ENCODE peak calls at places on chromosomes 7 and 10, in six cellular contexts. G, Z, K, C, U and M are unnamed samples. For H3K4me1, the result is how much of the 10 kb centered on the place peaks cover.

GRCh38 chr7:19362099-19362498 is 216.9 kb upstream of the FERD3L start:
- DNase-seq in K (peak), G (no peak), U (no peak), Z (no peak), C (no peak), M (no peak)

GRCh38 chr7:12031638-12032037 is 179.5 kb upstream of the TMEM106B start:
- DNase-seq in Z (no peak), K (peak), G (peak), C (no peak), U (no peak), M (no peak)

GRCh38 chr7:156722427-156722826 is 81.9 kb downstream of the RNF32 start:
- DNase-seq in Z (no peak), C (no peak), G (no peak), U (no peak), K (peak), M (no peak)

GRCh38 chr7:137243741-137244140 is 99.8 kb downstream of the PTN start:
- DNase-seq in K (no peak), G (no peak), C (no peak), Z (no peak), U (no peak), M (no peak)

GRCh38 chr10:62545667-62546066 is 171.5 kb downstream of the ZNF365 start:
- DNase-seq in K (peak), Z (no peak), G (no peak), U (no peak), C (no peak), M (no peak)

GRCh38 chr7:126227643-126228042 is 1025.1 kb downstream of the GRM8 start:
- DNase-seq in C (no peak), G (no peak), K (no peak), U (no peak), Z (no peak), M (no peak)

GRCh38 chr7:115533785-115534184 is 496.8 kb downstream of the TFEC start:
- DNase-seq in G (no peak), C (no peak), U (no peak), Z (no peak), K (peak), M (no peak)

GRCh38 chr7:75915416-75916156 is 631 bp downstream of the POR start:
- DNase-seq in Z (no peak), K (peak), G (no peak), U (no peak), C (peak), M (peak)

GRCh38 chr10:25063644-25064043 is 47.2 kb downstream of the THNSL1 start:
- DNase-seq in Z (no peak), K (no peak), C (no peak), G (no peak), U (no peak), M (no peak)

GRCh38 chr10:100890696-100891271 is 22.0 kb upstream of the SLF2 start:
- DNase-seq in Z (peak), C (no peak), K (peak), G (peak), U (no peak), M (no peak)

GRCh38 chr7:132739271-132739955 is 163.1 kb upstream of the PLXNA4 start:
- DNase-seq in G (no peak), Z (peak), C (no peak), U (no peak), K (peak), M (no peak)

GRCh38 chr7:39069046-39069445 is 91.3 kb downstream of the POU6F2 start:
- DNase-seq in U (no peak), C (peak), Z (no peak), G (no peak), K (no peak), M (no peak)

GRCh38 chr7:122068999-122069398 is 75.0 kb downstream of the AASS start:
- DNase-seq in C (no peak), G (no peak), U (no peak), K (no peak), Z (no peak), M (no peak)

GRCh38 chr10:104368406-104368805 is 14.8 kb downstream of the CFAP58 start:
- DNase-seq in U (no peak), K (no peak), Z (no peak), G (no peak), C (peak), M (no peak)

GRCh38 chr10:97222346-97222961 is 36.7 kb upstream of the SLIT1 start:
- DNase-seq in K (no peak), U (no peak), C (peak), Z (no peak), G (no peak), M (no peak)

GRCh38 chr7:137908106-137908505 is 61.3 kb upstream of the DGKI start:
- DNase-seq in K (no peak), U (no peak), C (no peak), G (no peak), Z (no peak), M (no peak)

GRCh38 chr10:5047912-5048628 is 44.4 kb upstream of the AKR1C2 start:
- DNase-seq in G (no peak), C (no peak), K (peak), Z (peak), U (no peak), M (no peak)

GRCh38 chr7:977326-978048 is 2.1 kb upstream of the COX19 start:
- DNase-seq in K (peak), U (no peak), C (peak), G (no peak), Z (peak), M (no peak)

GRCh38 chr10:122149138-122149606 is 121.9 kb upstream of the BTBD16 start:
- DNase-seq in C (no peak), G (no peak), K (peak), Z (no peak), U (no peak), M (peak)

GRCh38 chr7:33258561-33258960 is 129.2 kb downstream of the BBS9 start:
- DNase-seq in G (no peak), Z (no peak), K (peak), U (no peak), C (no peak), M (no peak)

GRCh38 chr7:133504825-133505224 is 251.9 kb downstream of the EXOC4 start:
- DNase-seq in Z (no peak), U (no peak), G (no peak), C (no peak), K (peak), M (no peak)

GRCh38 chr7:37986780-37987380 is 66.4 kb downstream of the EPDR1 start:
- DNase-seq in C (peak), Z (no peak), K (no peak), U (no peak), G (no peak), M (no peak)

GRCh38 chr7:3427957-3428356 is 126.9 kb downstream of the SDK1 start:
- DNase-seq in G (no peak), K (no peak), C (no peak), Z (no peak), U (no peak), M (no peak)

GRCh38 chr7:19448091-19448490 is 260.7 kb downstream of the POLR1F start:
- DNase-seq in U (no peak), C (no peak), Z (no peak), G (no peak), K (no peak), M (no peak)

GRCh38 chr7:8931906-8932646 is 498.7 kb downstream of the NXPH1 start:
- DNase-seq in G (no peak), C (no peak), U (no peak), Z (no peak), K (no peak), M (no peak)

GRCh38 chr7:97024209-97025129 is at the start of gene DLX5:
- DNase-seq in G (no peak), C (peak), K (peak), U (no peak), Z (no peak), M (no peak)

GRCh38 chr10:103367379-103367781 is 396 bp upstream of the TAF5 start:
- DNase-seq in K (no peak), G (no peak), U (no peak), Z (peak), C (no peak), M (no peak)

GRCh38 chr10:77248104-77248503 is 389.5 kb downstream of the KCNMA1 start:
- DNase-seq in C (peak), K (no peak), Z (no peak), G (no peak), U (no peak), M (no peak)

GRCh38 chr10:12513003-12513365 is 163.6 kb downstream of the CAMK1D start:
- DNase-seq in K (no peak), U (no peak), Z (no peak), G (no peak), C (no peak), M (no peak)

GRCh38 chr10:46525177-46525823 is 31.2 kb downstream of the GPRIN2 start:
- DNase-seq in Z (peak), K (peak), U (no peak), G (peak), C (no peak), M (no peak)

GRCh38 chr10:46559231-46559671 is 2.8 kb upstream of the GPRIN2 start:
- DNase-seq in G (no peak), K (no peak), C (no peak), U (no peak), Z (no peak), M (no peak)

GRCh38 chr10:126022841-126023240 is 126.5 kb downstream of the FANK1 start:
- DNase-seq in Z (no peak), C (no peak), G (no peak), K (no peak), U (no peak), M (no peak)

GRCh38 chr7:2231992-2232765 is 566 bp downstream of the MAD1L1 start:
- DNase-seq in C (peak), G (no peak), K (no peak), Z (no peak), U (no peak), M (no peak)

GRCh38 chr10:13483073-13483472 is 45.7 kb downstream of the BEND7 start:
- DNase-seq in G (no peak), K (no peak), U (no peak), C (no peak), Z (no peak), M (no peak)

GRCh38 chr7:1920266-1920681 is 250.2 kb downstream of the ELFN1 start:
- DNase-seq in Z (no peak), G (no peak), U (no peak), C (no peak), K (no peak), M (no peak)

GRCh38 chr10:3813986-3814831 is 29.2 kb upstream of the KLF6 start:
- DNase-seq in Z (no peak), C (no peak), K (peak), U (no peak), G (no peak), M (no peak)

GRCh38 chr7:124432009-124432578 is 333.5 kb downstream of the GPR37 start:
- DNase-seq in U (no peak), C (no peak), Z (no peak), K (no peak), G (no peak), M (no peak)

GRCh38 chr7:150325901-150326300 is 2.6 kb upstream of the ACTR3C start:
- DNase-seq in U (no peak), Z (no peak), G (no peak), K (no peak), C (no peak), M (no peak)

GRCh38 chr7:143016996-143017395 is 9.9 kb downstream of the OR9A2 start:
- DNase-seq in G (no peak), U (no peak), Z (no peak), C (no peak), K (no peak), M (no peak)

GRCh38 chr7:47763063-47763974 is 181.4 kb upstream of the TNS3 start:
- DNase-seq in Z (peak), G (no peak), C (peak), U (no peak), K (peak), M (no peak)

DNA sequence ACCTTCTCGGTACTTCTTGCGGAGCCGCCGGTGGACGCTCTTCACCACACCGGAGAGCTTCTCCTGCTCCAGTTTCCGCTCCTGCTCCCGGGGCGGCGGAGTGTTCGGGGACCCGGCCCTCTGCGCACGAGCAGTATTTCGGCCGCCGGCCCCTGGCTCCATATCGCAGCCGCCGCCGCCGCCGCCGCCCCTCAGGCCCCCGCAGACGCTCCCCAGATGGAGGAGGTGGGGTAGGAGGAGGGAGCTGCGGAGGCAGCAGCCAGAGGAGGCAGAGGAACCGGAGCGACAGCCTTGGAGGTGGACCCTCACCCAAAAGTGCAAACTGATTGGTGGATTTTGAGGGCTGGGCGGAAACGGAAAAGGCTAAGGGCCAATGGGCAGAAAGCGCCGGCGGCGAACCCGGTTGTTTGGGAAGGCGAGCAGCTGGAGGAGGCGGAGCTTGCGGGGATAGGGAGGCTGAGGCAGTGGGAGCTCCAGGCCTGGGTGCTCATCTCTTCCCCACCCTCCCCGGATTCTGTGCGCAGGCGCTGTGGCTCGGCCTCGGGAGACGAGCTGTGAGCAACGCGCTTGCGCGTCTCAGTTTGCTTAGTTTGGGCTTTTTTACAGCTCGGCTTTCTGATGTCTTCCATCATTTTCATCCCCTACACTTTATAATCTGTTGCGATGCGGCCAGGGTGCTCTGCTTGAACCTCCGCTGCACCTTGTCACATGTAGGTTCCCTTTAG is 146.9 kb downstream of the GPR85 start:
- DNase-seq in K (peak), Z (peak), U (peak), C (peak), G (peak), M (peak)
- TF ChIP-seq CTCF in K (no peak), Z (no peak), U (no peak), C (no peak), G (peak), M (no peak)

GRCh38 chr7:64951250-64951848 is 39.5 kb downstream of the ZNF117 start:
- DNase-seq in C (peak), Z (peak), U (no peak), K (peak), G (no peak), M (no peak)

GRCh38 chr7:64946772-64947171 is 43.7 kb downstream of the ZNF273 start:
- DNase-seq in Z (no peak), U (no peak), G (no peak), C (peak), K (peak), M (no peak)

GRCh38 chr7:64945481-64945756 is 42.3 kb downstream of the ZNF273 start:
- DNase-seq in U (no peak), Z (no peak), G (no peak), C (no peak), K (no peak), M (no peak)

GRCh38 chr7:64945776-64946175 is 42.7 kb downstream of the ZNF273 start:
- DNase-seq in G (no peak), K (no peak), C (no peak), Z (no peak), U (no peak), M (no peak)

DNA sequence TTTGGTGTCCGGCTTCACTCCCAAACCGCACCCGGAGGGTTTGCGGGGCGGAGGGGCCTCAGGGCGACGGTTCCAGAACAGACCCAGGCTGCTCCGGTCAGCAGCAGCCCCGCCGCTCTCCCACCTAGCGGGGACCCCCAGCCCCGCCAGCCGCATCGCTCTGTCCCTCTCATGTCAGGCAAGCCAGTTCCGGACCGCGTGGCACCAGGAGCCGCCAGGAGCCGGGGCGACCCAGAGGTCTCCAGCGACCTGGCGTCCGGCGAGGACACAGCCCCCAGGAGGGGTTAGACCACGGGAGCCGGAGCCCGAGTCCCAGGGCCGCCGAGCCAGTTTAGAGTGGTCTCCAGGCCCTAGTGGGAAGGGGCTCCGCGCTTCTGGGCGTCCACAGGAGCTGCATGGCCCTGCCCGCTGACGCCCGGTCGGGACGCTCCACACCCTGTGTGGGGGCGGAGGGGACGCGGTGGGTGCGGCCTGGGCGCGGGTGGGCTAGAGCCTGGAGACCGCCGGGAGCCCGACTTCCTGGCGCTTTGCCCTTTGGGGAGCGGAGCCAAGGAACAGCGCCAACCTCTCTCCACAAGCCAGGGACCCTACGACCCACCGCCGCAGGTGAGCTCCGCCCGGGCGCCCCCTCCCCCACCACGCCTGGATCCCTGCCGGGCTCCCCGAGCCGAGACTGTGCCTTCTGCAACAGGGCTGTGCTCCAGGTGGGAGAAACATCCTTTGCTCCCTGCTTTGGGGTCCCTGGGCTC is 43.4 kb downstream of the ZNF117 start:
- DNase-seq in G (no peak), C (peak), Z (no peak), K (no peak), U (no peak), M (no peak)
- H3K4me3 ChIP-seq in G (no peak), C (peak), Z (no peak), K (no peak), U (peak), M (peak)

GRCh38 chr10:90969947-90970673 is 49.2 kb upstream of the ANKRD1 start:
- DNase-seq in Z (no peak), G (no peak), K (peak), C (no peak), U (no peak), M (no peak)
- H3K4me1 ChIP-seq in Z (under half), G (under half), K (under half), C (under half), U (under half), M (under half)

GRCh38 chr7:91784469-91784868 is 96.0 kb downstream of the MTERF1 start:
- DNase-seq in Z (peak), K (peak), U (no peak), G (no peak), C (no peak), M (no peak)
- TF ChIP-seq CTCF in Z (peak), K (peak), U (peak), G (no peak), C (peak), M (peak)